ENCODE peak calls at places on chromosomes 13 and 19, in five cellular contexts. Q is cardiac muscle cell, F is IMR-90, O is pancreas, C is colonic mucosa. D is an unnamed sample. For H3K9me3 and H3K36me3, the result is how much of the 10 kb centered on the place peaks cover.

GRCh38 chr19:7124782-7125181 is 55.3 kb downstream of the ZNF557 start:
- DNase-seq in O (no peak), Q (no peak), C (no peak), F (no peak), D (no peak)

GRCh38 chr19:6774821-6775707 is 2.6 kb downstream of the VAV1 start:
- DNase-seq in C (peak), F (no peak), Q (no peak), O (no peak), D (no peak)

GRCh38 chr19:41698746-41699230 is 9.6 kb upstream of the CEACAM5 start:
- DNase-seq in C (peak), O (no peak), F (no peak), Q (no peak), D (no peak)

GRCh38 chr19:17073869-17074627 is 1.2 kb downstream of the HAUS8 start:
- DNase-seq in O (peak), C (peak), Q (no peak), F (peak), D (no peak)

GRCh38 chr13:27448308-27448707 is 2.1 kb downstream of the MTIF3 start:
- DNase-seq in F (no peak), O (no peak), Q (no peak), C (no peak), D (no peak)

GRCh38 chr19:13796301-13797057 is 1.2 kb downstream of the ZSWIM4 start:
- DNase-seq in C (peak), O (peak), F (peak), Q (no peak), D (no peak)

GRCh38 chr19:5932146-5932545 is 18.1 kb downstream of the CAPS start:
- DNase-seq in F (no peak), Q (no peak), C (no peak), O (no peak), D (no peak)

GRCh38 chr13:77833331-77833863 is 85.2 kb downstream of the EDNRB start:
- DNase-seq in Q (no peak), C (no peak), F (peak), O (no peak), D (no peak)

GRCh38 chr13:37014609-37015008 is 14.0 kb downstream of the EXOSC8 start:
- DNase-seq in Q (no peak), F (peak), C (no peak), O (no peak), D (no peak)

DNA sequence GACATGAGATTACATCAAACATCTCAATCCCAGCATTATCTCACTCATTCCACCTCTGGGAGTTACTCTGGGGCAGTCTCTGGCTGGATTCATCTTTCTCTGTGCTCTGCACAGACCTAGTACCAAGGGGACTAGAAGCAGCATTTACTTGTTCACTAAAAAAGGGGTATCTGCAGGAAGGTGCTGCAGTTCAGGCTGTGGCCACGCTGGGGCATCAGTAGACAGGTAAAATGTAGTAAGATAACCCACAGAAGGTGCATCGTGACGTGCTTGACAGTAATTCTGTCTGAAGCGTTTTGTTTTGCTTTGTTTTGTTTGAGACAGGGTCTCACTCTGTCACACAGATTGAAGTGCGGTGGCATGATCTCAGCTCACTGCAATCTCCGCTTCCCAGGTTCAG is 29.3 kb downstream of the ZNF564 start:
- DNase-seq in O (no peak), Q (no peak), F (no peak), C (no peak), D (no peak)
- H3K9me3 ChIP-seq in O (under half), Q (under half), F (half or more), C (under half), D (half or more)

GRCh38 chr19:46693760-46694159 is 23.2 kb downstream of the PRKD2 start:
- DNase-seq in O (no peak), C (no peak), F (no peak), Q (no peak), D (no peak)
- H3K36me3 ChIP-seq in O (half or more), C (half or more), F (half or more), Q (under half), D (half or more)

GRCh38 chr19:44765949-44766335 is 11.7 kb upstream of the CBLC start:
- DNase-seq in C (no peak), O (no peak), Q (no peak), F (no peak), D (no peak)
- H3K9me3 ChIP-seq in C (under half), O (under half), Q (under half), F (under half), D (under half)

GRCh38 chr13:112819816-112820215 is 130.0 kb downstream of the ATP11A start:
- DNase-seq in Q (peak), O (no peak), F (no peak), C (no peak), D (no peak)

GRCh38 chr13:112818040-112818697 is 128.3 kb downstream of the ATP11A start:
- DNase-seq in O (no peak), C (no peak), Q (no peak), F (no peak), D (no peak)

GRCh38 chr13:112820318-112820717 is 130.5 kb downstream of the ATP11A start:
- DNase-seq in C (no peak), O (no peak), F (no peak), Q (no peak), D (no peak)

GRCh38 chr13:112818698-112819045 is 128.8 kb downstream of the ATP11A start:
- DNase-seq in F (no peak), Q (no peak), C (no peak), O (no peak), D (no peak)

GRCh38 chr13:112819111-112819510 is 129.3 kb downstream of the ATP11A start:
- DNase-seq in Q (no peak), O (no peak), C (no peak), F (no peak), D (no peak)
- H3K36me3 ChIP-seq in Q (under half), O (under half), C (under half), F (under half), D (half or more)

GRCh38 chr13:49874430-49874829 is 61.7 kb downstream of the SPRYD7 start:
- DNase-seq in F (no peak), O (no peak), C (no peak), Q (no peak), D (no peak)
- H3K9me3 ChIP-seq in F (under half), O (under half), C (under half), Q (under half), D (under half)

GRCh38 chr19:45827459-45828093 is 12.5 kb upstream of the RSPH6A start:
- DNase-seq in F (no peak), C (no peak), O (no peak), Q (no peak), D (no peak)
- H3K36me3 ChIP-seq in F (half or more), C (under half), O (half or more), Q (under half), D (half or more)

GRCh38 chr19:37095859-37096258 is 17.6 kb downstream of the ZNF420 start:
- DNase-seq in F (no peak), C (no peak), Q (no peak), O (no peak), D (no peak)

DNA sequence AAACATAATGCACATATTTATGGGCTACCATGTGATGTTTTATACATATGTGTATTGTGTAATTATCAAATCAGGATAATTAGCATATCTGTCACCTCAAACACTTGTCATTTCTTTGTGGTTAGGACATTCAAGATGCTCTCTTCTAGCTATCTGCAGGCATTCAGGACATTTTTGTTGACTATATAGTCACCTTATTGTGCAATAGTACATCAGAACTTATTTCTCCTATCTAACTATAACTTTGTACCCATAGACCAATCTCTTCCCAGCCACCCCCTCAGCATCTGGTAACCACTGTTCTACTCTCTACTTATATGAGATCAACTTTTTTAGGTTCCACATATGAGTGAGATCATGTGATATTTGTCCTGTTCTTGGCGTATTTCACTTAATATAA is 20.3 kb downstream of the ZNF420 start:
- DNase-seq in Q (no peak), C (no peak), O (no peak), F (no peak), D (no peak)
- H3K9me3 ChIP-seq in Q (under half), C (under half), O (under half), F (under half), D (under half)

DNA sequence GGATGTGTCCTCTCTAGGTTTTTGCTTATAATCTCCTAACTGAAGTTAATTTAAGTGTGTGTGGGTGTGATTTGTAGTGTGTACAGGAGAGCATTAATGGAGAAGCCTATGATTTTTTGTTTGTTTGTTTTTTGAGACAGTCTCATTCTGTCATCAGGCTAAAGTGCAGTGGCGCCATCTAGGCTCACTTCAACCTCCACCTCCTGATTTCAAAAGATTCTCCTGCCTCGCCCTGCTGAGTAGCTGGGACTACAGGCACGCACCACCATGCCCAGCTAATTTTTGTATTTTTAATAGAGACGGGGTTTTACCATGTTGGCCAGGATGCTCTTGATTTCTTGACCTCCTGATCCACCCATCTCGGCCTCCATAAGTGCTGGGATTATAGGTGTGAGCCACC is 20.6 kb downstream of the ZNF701 start:
- DNase-seq in O (no peak), F (no peak), Q (no peak), C (no peak), D (no peak)
- H3K36me3 ChIP-seq in O (under half), F (under half), Q (under half), C (under half), D (half or more)